ENCODE peak calls at places on chromosomes 5 and 9, in four cellular contexts. S is MM.1S, F is right atrium auricular region, C is PC-3. J is an unnamed sample. For H3K4me1 and H3K36me3, the result is how much of the 10 kb centered on the place peaks cover.

GRCh38 chr9:33223696-33224095 is 16.3 kb upstream of the SPINK4 start:
- DNase-seq in S (peak), F (no peak), C (peak), J (no peak)

GRCh38 chr9:34179528-34180138 is 790 bp downstream of the UBAP1 start:
- DNase-seq in S (no peak), F (no peak), C (peak), J (no peak)

GRCh38 chr5:66974256-66974655 is 222.3 kb downstream of the CD180 start:
- DNase-seq in S (no peak), F (no peak), C (peak), J (no peak)

GRCh38 chr5:132873119-132873929 is at the start of gene LEAP2:
- DNase-seq in S (no peak), F (no peak), C (no peak), J (no peak)

GRCh38 chr5:57435701-57436134 is 46.9 kb downstream of the ACTBL2 start:
- DNase-seq in S (no peak), F (no peak), C (peak), J (no peak)

GRCh38 chr9:109017493-109017892 is 4.2 kb upstream of the CTNNAL1 start:
- DNase-seq in S (no peak), F (no peak), C (no peak), J (no peak)

GRCh38 chr9:86036555-86036954 is 62.8 kb downstream of the GOLM1 start:
- DNase-seq in S (no peak), F (no peak), C (no peak), J (no peak)

GRCh38 chr5:39898731-39899130 is 474.0 kb upstream of the DAB2 start:
- DNase-seq in S (no peak), F (no peak), C (no peak), J (no peak)

GRCh38 chr9:3746296-3747275 is 220.8 kb upstream of the RFX3 start:
- DNase-seq in S (no peak), F (no peak), C (peak), J (no peak)

GRCh38 chr5:167754501-167754941 is 536.9 kb upstream of the WWC1 start:
- DNase-seq in S (no peak), F (no peak), C (peak), J (no peak)

GRCh38 chr9:107644774-107645463 is 155.3 kb upstream of the KLF4 start:
- DNase-seq in S (no peak), F (peak), C (no peak), J (no peak)

GRCh38 chr9:105877719-105878118 is 183.4 kb downstream of the TMEM38B start:
- DNase-seq in S (no peak), F (no peak), C (no peak), J (no peak)

GRCh38 chr5:155082401-155082800 is 68.8 kb downstream of the KIF4B start:
- DNase-seq in S (no peak), F (no peak), C (peak), J (no peak)

GRCh38 chr9:122866079-122866478 is 37.7 kb upstream of the PDCL start:
- DNase-seq in S (no peak), F (no peak), C (no peak), J (no peak)

GRCh38 chr5:55481293-55481900 is 53.4 kb downstream of the PLPP1 start:
- DNase-seq in S (no peak), F (no peak), C (no peak), J (no peak)

GRCh38 chr5:75040973-75041372 is 11.4 kb downstream of the GCNT4 start:
- DNase-seq in S (no peak), F (no peak), C (peak), J (no peak)

GRCh38 chr5:143004361-143004802 is 234.2 kb downstream of the ARHGAP26 start:
- DNase-seq in S (no peak), F (no peak), C (no peak), J (no peak)

GRCh38 chr5:168179185-168179584 is 112.3 kb upstream of the WWC1 start:
- DNase-seq in S (no peak), F (no peak), C (no peak), J (no peak)

GRCh38 chr5:147530801-147531389 is 21.0 kb upstream of the DPYSL3 start:
- DNase-seq in S (no peak), F (no peak), C (peak), J (no peak)

GRCh38 chr9:105205787-105206511 is 38.5 kb upstream of the SLC44A1 start:
- DNase-seq in S (no peak), F (peak), C (peak), J (no peak)

GRCh38 chr9:89382026-89382986 is 64.0 kb downstream of the SECISBP2 start:
- DNase-seq in S (no peak), F (no peak), C (no peak), J (no peak)

GRCh38 chr5:147193123-147193522 is 41.7 kb upstream of the STK32A start:
- DNase-seq in S (no peak), F (no peak), C (no peak), J (no peak)

GRCh38 chr5:178542455-178542854 is 47.7 kb downstream of the COL23A1 start:
- DNase-seq in S (no peak), F (no peak), C (no peak), J (no peak)

GRCh38 chr5:137097203-137097602 is 401.9 kb downstream of the SPOCK1 start:
- DNase-seq in S (no peak), F (no peak), C (no peak), J (no peak)

GRCh38 chr5:55712023-55712859 is at the start of gene SLC38A9:
- DNase-seq in S (peak), F (peak), C (peak), J (peak)

GRCh38 chr9:128895556-128895955 is 13.6 kb downstream of the LRRC8A start:
- DNase-seq in S (no peak), F (no peak), C (no peak), J (no peak)

GRCh38 chr9:90064248-90064647 is 459.4 kb downstream of the GADD45G start:
- DNase-seq in S (no peak), F (no peak), C (no peak), J (no peak)

GRCh38 chr5:168908207-168908606 is 329.0 kb upstream of the PANK3 start:
- DNase-seq in S (no peak), F (peak), C (no peak), J (no peak)

GRCh38 chr9:119951090-119951489 is 581.9 kb upstream of the BRINP1 start:
- DNase-seq in S (no peak), F (no peak), C (no peak), J (no peak)

GRCh38 chr5:451587-452458 is 8.8 kb downstream of the EXOC3 start:
- DNase-seq in S (no peak), F (no peak), C (no peak), J (no peak)

GRCh38 chr5:119287547-119288073 is 68.2 kb upstream of the TNFAIP8 start:
- DNase-seq in S (no peak), F (no peak), C (peak), J (no peak)

GRCh38 chr9:101047848-101048402 is 19.4 kb downstream of the PLPPR1 start:
- DNase-seq in S (peak), F (no peak), C (peak), J (no peak)

GRCh38 chr5:157312492-157312891 is 46.6 kb downstream of the CYFIP2 start:
- DNase-seq in S (peak), F (no peak), C (peak), J (no peak)

GRCh38 chr5:37715361-37715760 is 124.5 kb downstream of the GDNF start:
- DNase-seq in S (no peak), F (no peak), C (peak), J (no peak)

GRCh38 chr5:159894149-159894720 is 22.0 kb upstream of the ADRA1B start:
- DNase-seq in S (no peak), F (no peak), C (no peak), J (no peak)

GRCh38 chr9:125524522-125524921 is 182.5 kb downstream of the MAPKAP1 start:
- DNase-seq in S (no peak), F (no peak), C (no peak), J (no peak)

GRCh38 chr9:90860826-90861225 is 59.2 kb downstream of the SYK start:
- DNase-seq in S (no peak), F (no peak), C (no peak), J (no peak)

GRCh38 chr5:34847056-34847455 is 8.1 kb downstream of the TTC23L start:
- DNase-seq in S (no peak), F (no peak), C (no peak), J (no peak)

GRCh38 chr5:43203373-43203772 is 11.3 kb downstream of the NIM1K start:
- DNase-seq in S (no peak), F (no peak), C (peak), J (no peak)

DNA sequence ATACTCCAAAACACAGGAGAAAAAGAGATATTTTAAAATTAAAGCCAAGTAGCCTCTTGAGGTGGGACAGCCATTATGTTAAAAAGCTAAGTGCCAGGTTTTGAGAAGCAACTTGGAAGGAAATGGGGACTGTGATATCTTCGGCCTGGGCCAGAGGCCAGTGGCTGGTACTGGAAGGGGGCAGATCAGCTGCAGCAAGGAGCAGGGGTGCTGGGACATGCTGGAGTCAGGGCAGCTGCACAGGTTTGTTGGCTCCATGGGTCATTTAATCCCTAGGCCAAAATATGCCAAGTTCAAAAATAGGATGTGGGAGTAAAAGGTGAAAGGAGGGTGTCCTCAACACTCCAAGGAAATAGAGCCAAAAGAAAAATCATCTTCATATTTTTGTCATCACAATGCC is 30.0 kb downstream of the ADRB2 start:
- DNase-seq in S (no peak), F (no peak), C (no peak), J (no peak)
- H3K4me1 ChIP-seq in S (under half), F (under half), C (under half), J (under half)

DNA sequence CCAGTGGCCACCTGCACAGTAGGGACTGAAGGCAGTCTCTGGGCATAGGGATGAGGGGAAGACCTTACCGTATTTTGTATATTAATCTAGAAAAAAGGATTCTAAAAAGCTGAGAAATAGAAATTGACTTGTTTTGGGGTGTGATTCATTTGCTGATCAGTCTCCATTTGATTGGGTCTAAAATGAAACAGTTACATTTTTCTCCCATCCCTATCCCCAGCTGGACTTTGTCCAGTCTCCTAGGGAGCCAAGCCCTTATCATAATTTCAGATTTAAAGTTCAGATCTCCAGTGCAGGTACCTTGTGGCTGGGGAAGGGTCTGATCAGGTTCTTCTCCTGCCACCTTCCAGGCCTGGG is 240.8 kb downstream of the FANCC start:
- DNase-seq in S (no peak), F (no peak), C (no peak), J (no peak)
- H3K36me3 ChIP-seq in S (under half), F (half or more), C (under half), J (under half)

GRCh38 chr5:140925806-140926205 is 293 bp upstream of the PCDHAC1 start:
- DNase-seq in S (no peak), F (no peak), C (peak), J (no peak)
- H3K4me3 ChIP-seq in S (no peak), F (peak), C (peak), J (peak)

GRCh38 chr9:38026840-38027527 is 42.0 kb downstream of the SHB start:
- DNase-seq in S (no peak), F (no peak), C (no peak), J (no peak)
- H3K4me1 ChIP-seq in S (under half), F (half or more), C (half or more), J (under half)

GRCh38 chr9:133351526-133351907 is 3.5 kb downstream of the RPL7A start:
- DNase-seq in S (no peak), F (no peak), C (peak), J (no peak)
- H3K36me3 ChIP-seq in S (under half), F (under half), C (under half), J (half or more)

GRCh38 chr5:172859966-172860365 is 25.9 kb downstream of the ERGIC1 start:
- DNase-seq in S (no peak), F (no peak), C (peak), J (no peak)

GRCh38 chr5:172860520-172861443 is 26.7 kb downstream of the ERGIC1 start:
- DNase-seq in S (no peak), F (peak), C (no peak), J (no peak)

GRCh38 chr5:172858511-172858989 is 24.5 kb downstream of the ERGIC1 start:
- DNase-seq in S (no peak), F (no peak), C (peak), J (no peak)

GRCh38 chr5:172857982-172858381 is 23.9 kb downstream of the ERGIC1 start:
- DNase-seq in S (no peak), F (no peak), C (no peak), J (no peak)

DNA sequence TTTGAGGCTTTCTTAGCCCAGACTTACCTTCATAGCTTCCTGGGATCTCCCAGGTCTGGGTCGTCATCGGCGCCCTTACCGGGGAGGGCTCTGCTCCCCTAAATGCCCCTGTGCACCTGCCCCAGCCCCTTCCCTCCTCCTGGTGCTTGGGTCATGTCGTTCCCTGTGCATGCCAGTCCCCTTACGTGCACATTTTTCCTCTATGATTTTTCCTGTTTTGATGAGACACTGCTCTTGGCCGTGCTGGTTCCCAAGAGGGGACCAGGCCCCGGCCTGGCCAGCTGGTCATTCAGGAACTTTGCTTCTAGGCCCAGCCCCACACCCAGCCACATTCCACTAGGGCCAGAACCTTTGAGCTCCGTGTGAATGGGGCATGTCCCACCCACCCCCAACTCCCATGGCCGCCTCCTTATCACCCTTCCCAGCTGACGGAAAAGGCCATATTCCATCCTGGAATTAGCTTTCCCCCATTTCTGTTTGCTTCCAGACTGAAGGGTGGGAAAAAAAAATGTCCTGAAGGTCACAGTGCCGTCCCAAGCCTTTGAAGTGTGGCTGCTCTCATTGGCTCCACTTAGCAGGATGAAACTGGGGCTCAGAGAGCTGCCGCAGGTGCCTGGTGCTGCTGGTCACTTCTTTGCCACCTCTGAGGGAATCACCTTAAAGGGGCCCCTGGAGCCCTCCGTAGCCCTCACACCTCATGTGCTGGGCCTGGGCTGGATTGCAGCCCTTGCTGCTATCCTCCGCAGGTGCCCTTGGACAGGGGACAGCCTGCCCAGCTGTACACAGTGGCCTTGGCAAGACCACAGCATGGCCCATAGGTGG is 25.1 kb downstream of the ERGIC1 start:
- DNase-seq in S (no peak), F (peak), C (peak), J (no peak)
- H3K4me3 ChIP-seq in S (no peak), F (peak), C (no peak), J (no peak)